ENCODE peak calls at places on chromosomes 12 and 14, in nine cellular contexts. S is astrocyte of the spinal cord, V is nephron progenitor cell, Z is RKO, Q is posterior cingulate gyrus, D is AG10803, G is Peyer's patch, N is EL, P is NCI-H2081. H is an unnamed sample.

GRCh38 chr14:77376380-77376770 is 519 bp downstream of the TMED8 start:
- DNase-seq in V (peak), Q (peak), Z (peak), S (peak), G (peak), P (peak), N (peak), D (peak), H (no peak)

GRCh38 chr14:73342670-73343069 is 105.4 kb downstream of the PAPLN start:
- DNase-seq in Q (no peak), Z (no peak), N (no peak), P (no peak), G (no peak), S (no peak), D (no peak), V (no peak), H (no peak)

GRCh38 chr14:73747386-73748211 is 33.4 kb upstream of the PNMA1 start:
- DNase-seq in S (no peak), Z (no peak), P (no peak), D (no peak), Q (no peak), G (no peak), V (no peak), N (no peak), H (no peak)

GRCh38 chr14:44785096-44785495 is 176.7 kb downstream of the KLHL28 start:
- DNase-seq in G (no peak), P (no peak), Q (no peak), S (no peak), D (peak), N (no peak), V (no peak), Z (no peak), H (no peak)

GRCh38 chr14:69242311-69243224 is 17.4 kb upstream of the GALNT16 start:
- DNase-seq in Q (peak), Z (peak), N (peak), S (peak), V (peak), D (peak), G (peak), P (peak), H (peak)

GRCh38 chr12:113062502-113063395 is 6.2 kb downstream of the DTX1 start:
- DNase-seq in S (peak), V (no peak), Z (no peak), D (no peak), G (no peak), Q (no peak), N (no peak), P (no peak), H (no peak)

GRCh38 chr12:53223391-53224267 is 8.4 kb downstream of the RARG start:
- DNase-seq in G (no peak), Z (no peak), Q (no peak), S (peak), V (no peak), D (peak), P (no peak), N (peak), H (peak)

GRCh38 chr12:27573972-27574371 is 50.0 kb downstream of the PPFIBP1 start:
- DNase-seq in N (peak), S (peak), V (no peak), D (peak), G (no peak), Q (no peak), P (no peak), Z (peak), H (no peak)

GRCh38 chr14:21408152-21408551 is 24.3 kb upstream of the SUPT16H start:
- DNase-seq in Q (no peak), P (no peak), G (no peak), D (peak), Z (peak), V (no peak), N (peak), S (peak), H (no peak)

GRCh38 chr14:100576091-100577085 is 10.8 kb downstream of the BEGAIN start:
- DNase-seq in Z (no peak), S (no peak), D (no peak), V (no peak), G (no peak), Q (no peak), N (no peak), P (no peak), H (no peak)

GRCh38 chr12:10722502-10722904 is 620 bp downstream of the YBX3 start:
- DNase-seq in V (peak), Q (peak), S (peak), D (peak), N (peak), P (peak), G (peak), Z (peak), H (no peak)

GRCh38 chr14:65574611-65575010 is 162.1 kb downstream of the FUT8 start:
- DNase-seq in G (no peak), P (no peak), V (no peak), S (no peak), D (no peak), Q (no peak), N (no peak), Z (no peak), H (no peak)

GRCh38 chr12:56271031-56271430 is 4.3 kb downstream of the COQ10A start:
- DNase-seq in S (peak), Z (peak), V (no peak), D (peak), G (no peak), Q (no peak), N (peak), P (no peak), H (no peak)

GRCh38 chr12:47184813-47185212 is 105.1 kb upstream of the AMIGO2 start:
- DNase-seq in V (no peak), Q (no peak), G (no peak), D (no peak), Z (no peak), N (no peak), S (no peak), P (no peak), H (no peak)

GRCh38 chr14:80754696-80755095 is 186.8 kb downstream of the CEP128 start:
- DNase-seq in P (no peak), G (no peak), S (no peak), D (no peak), V (no peak), N (no peak), Z (no peak), Q (no peak), H (no peak)

GRCh38 chr12:110176745-110177144 is 52.6 kb downstream of the IFT81 start:
- DNase-seq in V (no peak), P (peak), Q (no peak), G (no peak), S (peak), N (peak), D (no peak), Z (no peak), H (no peak)

H was measured in hippocampal formation.